ENCODE peak calls at places on chromosomes 2 and 18, in seven cellular contexts. L is left lobe of liver; N is iris pigment epithelial cell; B is activated CD8-positive, alpha-beta T cell treated with anti-CD3 and anti-CD28 coated beads for 36 hours; Q is CD8-positive, alpha-beta memory T cell; F is NCI-H226; E is activated CD8-positive, alpha-beta memory T cell treated with anti-CD3 and anti-CD28 coated beads, Interleukin-2, amount 50 U/mL, for 4 hours. W is an unnamed sample.

GRCh38 chr2:60531638-60532216 is 21.7 kb downstream of the BCL11A start:
- DNase-seq in L (no peak), N (no peak), B (no peak), Q (no peak), F (no peak), E (no peak), W (no peak)

GRCh38 chr2:48888096-48888495 is 132.6 kb upstream of the LHCGR start:
- DNase-seq in L (no peak), N (no peak), B (no peak), Q (no peak), F (no peak), E (no peak), W (no peak)

GRCh38 chr2:85971369-85971768 is 82.6 kb upstream of the ST3GAL5 start:
- DNase-seq in L (no peak), N (peak; percentile 78), B (no peak), Q (no peak), F (peak; percentile 28), E (no peak), W (no peak)

GRCh38 chr2:107743274-107743673 is 83.4 kb upstream of the RGPD4 start:
- DNase-seq in L (no peak), N (no peak), B (no peak), Q (no peak), F (no peak), E (no peak), W (no peak)

GRCh38 chr2:3196716-3197115 is 180.9 kb downstream of the EIPR1 start:
- DNase-seq in L (no peak), N (no peak), B (no peak), Q (no peak), F (no peak), E (no peak), W (no peak)

GRCh38 chr18:28177828-28178635 is 1.1 kb upstream of the CDH2 start:
- DNase-seq in L (peak; percentile 78), N (peak; percentile 76), B (no peak), Q (no peak), F (peak; percentile 89), E (no peak), W (no peak)

GRCh38 chr18:3424280-3424890 is 25.6 kb upstream of the TGIF1 start:
- DNase-seq in L (no peak), N (peak; percentile 42), B (no peak), Q (no peak), F (peak; percentile 63), E (no peak), W (no peak)

GRCh38 chr2:221831051-221831450 is 258.9 kb upstream of the EPHA4 start:
- DNase-seq in L (no peak), N (no peak), B (no peak), Q (no peak), F (no peak), E (no peak), W (no peak)

GRCh38 chr2:53403836-53404413 is 363.7 kb upstream of the CHAC2 start:
- DNase-seq in L (no peak), N (peak; percentile 76), B (no peak), Q (no peak), F (peak; percentile 95), E (no peak), W (no peak)

GRCh38 chr2:231457101-231457500 is 7.2 kb downstream of the NCL start:
- DNase-seq in L (no peak), N (peak; percentile 74), B (no peak), Q (no peak), F (no peak), E (no peak), W (no peak)

GRCh38 chr2:219689676-219690628 is 62.5 kb downstream of the SLC4A3 start:
- DNase-seq in L (no peak), N (peak; percentile 73), B (peak; percentile 66), Q (no peak), F (peak; percentile 52), E (peak; percentile 21), W (no peak)

GRCh38 chr18:63069496-63069895 is 250.1 kb downstream of the BCL2 start:
- DNase-seq in L (no peak), N (no peak), B (no peak), Q (no peak), F (no peak), E (no peak), W (no peak)

GRCh38 chr2:234451852-234452625 is 44.8 kb downstream of the ARL4C start:
- DNase-seq in L (no peak), N (peak; percentile 96), B (no peak), Q (peak; percentile 31), F (peak; percentile 94), E (no peak), W (no peak)

GRCh38 chr2:69581774-69582581 is 61.6 kb downstream of the AAK1 start:
- DNase-seq in L (no peak), N (peak; percentile 52), B (peak; percentile 55), Q (no peak), F (peak; percentile 33), E (no peak), W (no peak)

GRCh38 chr2:101111917-101112771 is 39.0 kb downstream of the TBC1D8 start:
- DNase-seq in L (no peak), N (no peak), B (no peak), Q (no peak), F (no peak), E (no peak), W (no peak)

GRCh38 chr2:37585982-37586621 is 85.3 kb downstream of the CDC42EP3 start:
- DNase-seq in L (no peak), N (peak; percentile 97), B (peak; percentile 84), Q (peak; percentile 81), F (peak; percentile 85), E (peak; percentile 69), W (peak; percentile 81)

GRCh38 chr2:144181006-144181405 is 338.9 kb downstream of the ZEB2 start:
- DNase-seq in L (no peak), N (peak; percentile 24), B (no peak), Q (no peak), F (no peak), E (no peak), W (no peak)

GRCh38 chr2:172280820-172281454 is 146.4 kb upstream of the ITGA6 start:
- DNase-seq in L (no peak), N (no peak), B (no peak), Q (no peak), F (no peak), E (no peak), W (peak; percentile 77)

GRCh38 chr18:63444567-63444966 is 22.3 kb upstream of the VPS4B start:
- DNase-seq in L (no peak), N (peak; percentile 94), B (no peak), Q (no peak), F (peak; percentile 28), E (no peak), W (peak; percentile 80)

GRCh38 chr2:19540739-19541503 is 182.5 kb upstream of the OSR1 start:
- DNase-seq in L (peak; percentile 55), N (peak; percentile 93), B (no peak), Q (no peak), F (peak; percentile 87), E (no peak), W (no peak)

GRCh38 chr2:182377467-182377866 is 49.4 kb downstream of the PDE1A start:
- DNase-seq in L (no peak), N (peak; percentile 24), B (no peak), Q (no peak), F (no peak), E (no peak), W (no peak)

GRCh38 chr2:189673661-189674373 is 653 bp upstream of the ANKAR start:
- DNase-seq in L (no peak), N (peak; percentile 21), B (no peak), Q (no peak), F (no peak), E (no peak), W (no peak)

GRCh38 chr2:99488587-99488998 is 1.2 kb downstream of the REV1 start:
- DNase-seq in L (no peak), N (peak; percentile 54), B (no peak), Q (no peak), F (no peak), E (no peak), W (no peak)

GRCh38 chr2:150133623-150134022 is 353.8 kb downstream of the RND3 start:
- DNase-seq in L (no peak), N (peak; percentile 96), B (peak; percentile 23), Q (no peak), F (peak; percentile 90), E (no peak), W (no peak)

GRCh38 chr2:240297553-240298315 is 137.7 kb upstream of the GPC1 start:
- DNase-seq in L (no peak), N (no peak), B (no peak), Q (no peak), F (no peak), E (no peak), W (no peak)

GRCh38 chr2:278312-278932 is 9.5 kb downstream of the ALKAL2 start:
- DNase-seq in L (no peak), N (no peak), B (no peak), Q (no peak), F (no peak), E (no peak), W (no peak)

GRCh38 chr2:82797469-82797868 is 1661.6 kb downstream of the SUCLG1 start:
- DNase-seq in L (peak; percentile 64), N (no peak), B (no peak), Q (no peak), F (no peak), E (no peak), W (no peak)

W was measured in CD14-positive monocyte.